ENCODE peak calls at places on chromosomes 6 and 20, in four cellular contexts. K is GM23248, Z is AG08395, F is adrenal gland. H is an unnamed sample.

GRCh38 chr6:18328549-18328922 is 58.6 kb upstream of the RNF144B start:
- DNase-seq in F (no peak), K (no peak), Z (no peak), H (peak; percentile 25)

GRCh38 chr6:127578900-127579299 is 1.9 kb downstream of the C6orf58 start:
- DNase-seq in Z (no peak), F (no peak), K (no peak), H (no peak)

GRCh38 chr6:41659935-41660334 is 21.7 kb downstream of the MDFI start:
- DNase-seq in Z (no peak), K (no peak), F (peak; percentile 4), H (no peak)

GRCh38 chr20:58994390-58995159 is 12.5 kb downstream of the CTSZ start:
- DNase-seq in Z (no peak), K (no peak), F (no peak), H (no peak)

GRCh38 chr6:144580771-144581170 is 295.6 kb downstream of the UTRN start:
- DNase-seq in K (no peak), F (no peak), Z (no peak), H (no peak)

GRCh38 chr6:21752054-21752811 is 158.7 kb downstream of the SOX4 start:
- DNase-seq in Z (peak; percentile 39), F (no peak), K (peak; percentile 29), H (no peak)

GRCh38 chr20:3042621-3043020 is 801 bp upstream of the GNRH2 start:
- DNase-seq in K (no peak), F (peak; percentile 41), Z (no peak), H (no peak)

GRCh38 chr20:57503035-57503658 is 21.8 kb downstream of the CTCFL start:
- DNase-seq in F (no peak), K (no peak), Z (no peak), H (no peak)

GRCh38 chr20:49575551-49576060 is 7.7 kb upstream of the PTGIS start:
- DNase-seq in K (no peak), F (no peak), Z (no peak), H (no peak)

GRCh38 chr20:20465259-20465658 is 97.4 kb downstream of the INSM1 start:
- DNase-seq in K (peak; percentile 23), F (no peak), Z (no peak), H (no peak)

GRCh38 chr20:43389839-43390626 is 67.7 kb upstream of the SRSF6 start:
- DNase-seq in K (no peak), Z (no peak), F (no peak), H (no peak)

GRCh38 chr6:128239898-128240509 is 280.4 kb downstream of the PTPRK start:
- DNase-seq in F (no peak), K (no peak), Z (no peak), H (no peak)

GRCh38 chr6:11315743-11316437 is 83.4 kb upstream of the NEDD9 start:
- DNase-seq in F (no peak), Z (peak; percentile 69), K (peak; percentile 98), H (no peak)

GRCh38 chr20:51584737-51585136 is 42.2 kb upstream of the NFATC2 start:
- DNase-seq in Z (no peak), K (no peak), F (no peak), H (no peak)

GRCh38 chr6:26361544-26361943 is 3.5 kb upstream of the BTN3A2 start:
- DNase-seq in Z (no peak), F (no peak), K (no peak), H (no peak)

GRCh38 chr20:50628326-50628725 is 63.0 kb downstream of the RIPOR3 start:
- DNase-seq in K (no peak), Z (no peak), F (no peak), H (peak; percentile 54)

GRCh38 chr6:143531720-143532504 is 20.4 kb upstream of the FUCA2 start:
- DNase-seq in F (no peak), K (no peak), Z (no peak), H (no peak)

GRCh38 chr6:7424967-7425807 is 35.6 kb downstream of the RIOK1 start:
- DNase-seq in Z (peak; percentile 77), K (peak; percentile 75), F (peak; percentile 48), H (peak; percentile 72)

GRCh38 chr6:7542065-7542877 is 800 bp downstream of the DSP start:
- DNase-seq in K (peak; percentile 61), Z (peak; percentile 18), F (peak; percentile 45), H (peak; percentile 55)

GRCh38 chr6:93919365-93919764 is 500.0 kb upstream of the EPHA7 start:
- DNase-seq in Z (no peak), K (no peak), F (no peak), H (no peak)

GRCh38 chr6:148508401-148509151 is 165.9 kb downstream of the SASH1 start:
- DNase-seq in Z (peak; percentile 60), K (peak; percentile 92), F (no peak), H (no peak)

GRCh38 chr6:44472250-44472945 is 84.9 kb downstream of the CDC5L start:
- DNase-seq in Z (no peak), K (no peak), F (no peak), H (no peak)

H was measured in body of pancreas.